ENCODE peak calls at places on chromosomes 4 and X, in four cellular contexts. O, I, X and C are unnamed samples.

GRCh38 chr4:119690871-119691270 is 62.3 kb upstream of the PDE5A start:
- DNase-seq in I (no peak), O (no peak), X (no peak), C (no peak)

GRCh38 chr4:37139987-37140386 is 104.6 kb upstream of the NWD2 start:
- DNase-seq in X (no peak), I (no peak), O (no peak), C (no peak)

GRCh38 chr4:76204936-76205335 is 8.7 kb downstream of the SCARB2 start:
- DNase-seq in O (no peak), I (no peak), X (no peak), C (no peak)

GRCh38 chr4:154208424-154208823 is 283.2 kb downstream of the DCHS2 start:
- DNase-seq in X (no peak), O (no peak), I (no peak), C (no peak)

GRCh38 chrX:97238632-97239031 is 354.9 kb downstream of the RPA4 start:
- DNase-seq in X (no peak), O (no peak), I (no peak), C (no peak)

GRCh38 chrX:117860517-117860916 is 256.1 kb downstream of the KLHL13 start:
- DNase-seq in O (no peak), I (no peak), X (no peak), C (no peak)

GRCh38 chrX:31123335-31123734 is 51.5 kb upstream of the FTHL17 start:
- DNase-seq in O (no peak), I (no peak), X (no peak), C (no peak)

GRCh38 chr4:37604464-37604863 is 81.7 kb downstream of the RELL1 start:
- DNase-seq in X (no peak), O (no peak), I (no peak), C (no peak)

GRCh38 chr4:620201-620600 is 5.2 kb upstream of the PDE6B start:
- DNase-seq in I (no peak), X (no peak), O (no peak), C (peak)

GRCh38 chrX:41603591-41603990 is 85.2 kb upstream of the GPR34 start:
- DNase-seq in X (no peak), O (no peak), I (no peak), C (no peak)

GRCh38 chr4:16443504-16444088 is 217.3 kb upstream of the TAPT1 start:
- DNase-seq in X (no peak), I (peak), O (no peak), C (no peak)

GRCh38 chr4:110211007-110211769 is 12.8 kb upstream of the ELOVL6 start:
- DNase-seq in O (peak), I (no peak), X (peak), C (peak)

GRCh38 chrX:38796926-38797325 is 4.3 kb upstream of the MID1IP1 start:
- DNase-seq in O (no peak), X (no peak), I (no peak), C (no peak)

GRCh38 chrX:154655786-154656185 is 2.4 kb upstream of the CTAG2 start:
- DNase-seq in X (no peak), O (no peak), I (no peak), C (no peak)

GRCh38 chr4:110025057-110025456 is 112.4 kb downstream of the EGF start:
- DNase-seq in I (no peak), X (no peak), O (no peak), C (no peak)

GRCh38 chrX:120358687-120359086 is 3.2 kb upstream of the ATP1B4 start:
- DNase-seq in X (no peak), I (no peak), O (peak), C (peak)

GRCh38 chr4:139171878-139172691 is 4.9 kb downstream of the ELF2 start:
- DNase-seq in X (no peak), O (peak), I (no peak), C (peak)

GRCh38 chrX:104343408-104344129 is 88.8 kb upstream of the ESX1 start:
- DNase-seq in O (peak), I (peak), X (peak), C (no peak)

GRCh38 chr4:166622425-166622977 is 611.8 kb downstream of the SPOCK3 start:
- DNase-seq in I (no peak), X (no peak), O (no peak), C (no peak)

GRCh38 chrX:45761920-45762319 is 561.2 kb upstream of the DIPK2B start:
- DNase-seq in O (no peak), I (no peak), X (no peak), C (no peak)

GRCh38 chr4:184053476-184053875 is 148.4 kb downstream of the STOX2 start:
- DNase-seq in O (no peak), I (no peak), X (no peak), C (no peak)

GRCh38 chr4:173490817-173491518 is 39.1 kb downstream of the HAND2 start:
- DNase-seq in X (no peak), I (no peak), O (peak), C (no peak)

GRCh38 chr4:53784112-53784511 is 192.8 kb upstream of the LNX1 start:
- DNase-seq in O (no peak), I (no peak), X (no peak), C (no peak)

GRCh38 chrX:46326161-46326560 is 219.1 kb downstream of the ZNF674 start:
- DNase-seq in O (no peak), I (no peak), X (no peak), C (no peak)